ENCODE peak calls at places on chromosomes 5 and 9, in seven cellular contexts. One of them, this sample, is unnamed.

GRCh38 chr9:97176206-97176605 is 131.3 kb upstream of the CCDC180 start:
- DNase-seq in neuronal stem cell: no peak
- DNase-seq in GM23248: no peak
- DNase-seq in mammary epithelial cell: no peak
- DNase-seq in Karpas-422: no peak
- DNase-seq in fibroblast of lung: peak; percentile 0
- DNase-seq in trophoblast cell: no peak
- DNase-seq in this sample: no peak

GRCh38 chr5:124774002-124774318 is 27.5 kb upstream of the ZNF608 start:
- DNase-seq in neuronal stem cell: no peak
- DNase-seq in GM23248: no peak
- DNase-seq in mammary epithelial cell: no peak
- DNase-seq in Karpas-422: no peak
- DNase-seq in fibroblast of lung: no peak
- DNase-seq in trophoblast cell: no peak
- DNase-seq in this sample: no peak

GRCh38 chr5:80346055-80346454 is 26.3 kb downstream of the SPZ1 start:
- DNase-seq in neuronal stem cell: no peak
- DNase-seq in GM23248: peak; percentile 10
- DNase-seq in mammary epithelial cell: peak; percentile 23
- DNase-seq in Karpas-422: peak; percentile 80
- DNase-seq in fibroblast of lung: peak; percentile 5
- DNase-seq in trophoblast cell: peak; percentile 53
- DNase-seq in this sample: peak; percentile 18

GRCh38 chr5:172093965-172094364 is 87.5 kb upstream of the FBXW11 start:
- DNase-seq in neuronal stem cell: no peak
- DNase-seq in GM23248: no peak
- DNase-seq in mammary epithelial cell: no peak
- DNase-seq in Karpas-422: no peak
- DNase-seq in fibroblast of lung: peak; percentile 52
- DNase-seq in trophoblast cell: peak; percentile 78
- DNase-seq in this sample: no peak

GRCh38 chr9:126217121-126217520 is 109.5 kb upstream of the MVB12B start:
- DNase-seq in neuronal stem cell: no peak
- DNase-seq in GM23248: no peak
- DNase-seq in mammary epithelial cell: no peak
- DNase-seq in Karpas-422: no peak
- DNase-seq in fibroblast of lung: no peak
- DNase-seq in trophoblast cell: no peak
- DNase-seq in this sample: no peak

GRCh38 chr5:55993628-55994501 is 898 bp downstream of the IL6ST start:
- DNase-seq in neuronal stem cell: no peak
- DNase-seq in GM23248: peak; percentile 46
- DNase-seq in mammary epithelial cell: no peak
- DNase-seq in Karpas-422: peak; percentile 62
- DNase-seq in fibroblast of lung: peak; percentile 40
- DNase-seq in trophoblast cell: peak; percentile 72
- DNase-seq in this sample: peak; percentile 68

GRCh38 chr9:131997779-131998178 is 81.9 kb downstream of the MED27 start:
- DNase-seq in neuronal stem cell: no peak
- DNase-seq in GM23248: no peak
- DNase-seq in mammary epithelial cell: no peak
- DNase-seq in Karpas-422: no peak
- DNase-seq in fibroblast of lung: peak; percentile 75
- DNase-seq in trophoblast cell: no peak
- DNase-seq in this sample: no peak

GRCh38 chr5:6849569-6849968 is 136.3 kb downstream of the TENT4A start:
- DNase-seq in neuronal stem cell: no peak
- DNase-seq in GM23248: peak; percentile 32
- DNase-seq in mammary epithelial cell: no peak
- DNase-seq in Karpas-422: no peak
- DNase-seq in fibroblast of lung: no peak
- DNase-seq in trophoblast cell: no peak
- DNase-seq in this sample: no peak

GRCh38 chr9:112487799-112488345 is 1.2 kb downstream of the KIAA1958 start:
- DNase-seq in neuronal stem cell: no peak
- DNase-seq in GM23248: peak; percentile 24
- DNase-seq in mammary epithelial cell: peak; percentile 3
- DNase-seq in Karpas-422: peak; percentile 52
- DNase-seq in fibroblast of lung: no peak
- DNase-seq in trophoblast cell: no peak
- DNase-seq in this sample: no peak

GRCh38 chr9:18362901-18363685 is 110.9 kb upstream of the ADAMTSL1 start:
- DNase-seq in neuronal stem cell: no peak
- DNase-seq in GM23248: peak; percentile 27
- DNase-seq in mammary epithelial cell: no peak
- DNase-seq in Karpas-422: peak; percentile 71
- DNase-seq in fibroblast of lung: peak; percentile 56
- DNase-seq in trophoblast cell: no peak
- DNase-seq in this sample: no peak

GRCh38 chr9:133607381-133607780 is 1.8 kb downstream of the FAM163B start:
- DNase-seq in neuronal stem cell: no peak
- DNase-seq in GM23248: no peak
- DNase-seq in mammary epithelial cell: no peak
- DNase-seq in Karpas-422: no peak
- DNase-seq in fibroblast of lung: no peak
- DNase-seq in trophoblast cell: no peak
- DNase-seq in this sample: no peak

GRCh38 chr9:108634164-108634563 is 221.6 kb downstream of the ACTL7B start:
- DNase-seq in neuronal stem cell: no peak
- DNase-seq in GM23248: peak; percentile 83
- DNase-seq in mammary epithelial cell: peak; percentile 74
- DNase-seq in Karpas-422: no peak
- DNase-seq in fibroblast of lung: peak; percentile 19
- DNase-seq in trophoblast cell: no peak
- DNase-seq in this sample: peak; percentile 48
- H2AFZ ChIP-seq in neuronal stem cell: no peak overlapping the region
- H2AFZ ChIP-seq in GM23248: no peak overlapping the region
- H2AFZ ChIP-seq in mammary epithelial cell: peak overlapping the region; percentile 63
- H2AFZ ChIP-seq in Karpas-422: no peak overlapping the region
- H2AFZ ChIP-seq in fibroblast of lung: no peak overlapping the region
- H2AFZ ChIP-seq in trophoblast cell: no peak overlapping the region
- H2AFZ ChIP-seq in this sample: no peak overlapping the region

GRCh38 chr5:93583799-93584530 is 943 bp downstream of the NR2F1 start:
- DNase-seq in neuronal stem cell: no peak
- DNase-seq in GM23248: peak; percentile 81
- DNase-seq in mammary epithelial cell: peak; percentile 56
- DNase-seq in Karpas-422: peak; percentile 77
- DNase-seq in fibroblast of lung: peak; percentile 47
- DNase-seq in trophoblast cell: peak; percentile 57
- DNase-seq in this sample: peak; percentile 48
- H3K27me3 ChIP-seq in neuronal stem cell: peaks cover 4% of the 10 kb centered on the region
- H3K27me3 ChIP-seq in GM23248: no peaks in the 10 kb centered on the region
- H3K27me3 ChIP-seq in mammary epithelial cell: no peaks in the 10 kb centered on the region
- H3K27me3 ChIP-seq in Karpas-422: peaks cover 4% of the 10 kb centered on the region
- H3K27me3 ChIP-seq in fibroblast of lung: no peaks in the 10 kb centered on the region
- H3K27me3 ChIP-seq in trophoblast cell: peaks cover 74% of the 10 kb centered on the region
- H3K27me3 ChIP-seq in this sample: no peaks in the 10 kb centered on the region

GRCh38 chr5:86675311-86675710 is 57.6 kb downstream of the COX7C start:
- DNase-seq in neuronal stem cell: no peak
- DNase-seq in GM23248: no peak
- DNase-seq in mammary epithelial cell: no peak
- DNase-seq in Karpas-422: no peak
- DNase-seq in fibroblast of lung: no peak
- DNase-seq in trophoblast cell: no peak
- DNase-seq in this sample: no peak

GRCh38 chr5:86679529-86679928 is 61.8 kb downstream of the COX7C start:
- DNase-seq in neuronal stem cell: peak; percentile 9
- DNase-seq in GM23248: peak; percentile 76
- DNase-seq in mammary epithelial cell: peak; percentile 44
- DNase-seq in Karpas-422: peak; percentile 59
- DNase-seq in fibroblast of lung: peak; percentile 90
- DNase-seq in trophoblast cell: peak; percentile 61
- DNase-seq in this sample: peak; percentile 45

GRCh38 chr5:86684222-86684621 is 66.5 kb downstream of the COX7C start:
- DNase-seq in neuronal stem cell: no peak
- DNase-seq in GM23248: peak; percentile 13
- DNase-seq in mammary epithelial cell: peak; percentile 4
- DNase-seq in Karpas-422: no peak
- DNase-seq in fibroblast of lung: no peak
- DNase-seq in trophoblast cell: peak; percentile 60
- DNase-seq in this sample: no peak

DNA sequence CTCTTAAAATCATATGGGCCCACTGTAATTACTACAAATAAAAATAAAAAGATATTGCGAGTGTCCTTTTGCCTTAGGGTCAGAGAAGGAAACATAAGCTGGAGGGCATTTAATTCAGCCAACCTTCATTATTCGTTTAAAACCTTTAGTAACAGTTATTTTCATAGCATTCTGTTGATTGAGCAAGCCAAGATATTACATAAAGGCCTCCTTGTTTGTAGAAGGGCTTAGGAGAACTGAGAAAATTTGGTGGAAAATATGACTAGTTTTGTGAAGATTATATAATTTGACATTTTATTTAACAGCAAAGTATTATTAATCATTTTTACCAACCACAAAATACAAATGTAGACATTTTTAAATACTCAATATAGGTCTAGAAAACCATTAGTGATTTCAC is 62.2 kb downstream of the COX7C start:
- DNase-seq in neuronal stem cell: no peak
- DNase-seq in GM23248: no peak
- DNase-seq in mammary epithelial cell: no peak
- DNase-seq in Karpas-422: no peak
- DNase-seq in fibroblast of lung: no peak
- DNase-seq in trophoblast cell: no peak
- DNase-seq in this sample: no peak
- H2AFZ ChIP-seq in neuronal stem cell: no peak overlapping the region
- H2AFZ ChIP-seq in GM23248: no peak overlapping the region
- H2AFZ ChIP-seq in mammary epithelial cell: no peak overlapping the region
- H2AFZ ChIP-seq in Karpas-422: no peak overlapping the region
- H2AFZ ChIP-seq in fibroblast of lung: no peak overlapping the region
- H2AFZ ChIP-seq in trophoblast cell: no peak overlapping the region
- H2AFZ ChIP-seq in this sample: no peak overlapping the region

GRCh38 chr5:151909628-151910027 is 15.0 kb downstream of the GLRA1 start:
- DNase-seq in neuronal stem cell: no peak
- DNase-seq in GM23248: no peak
- DNase-seq in mammary epithelial cell: no peak
- DNase-seq in Karpas-422: no peak
- DNase-seq in fibroblast of lung: no peak
- DNase-seq in trophoblast cell: no peak
- DNase-seq in this sample: no peak
- H3K27me3 ChIP-seq in neuronal stem cell: no peaks in the 10 kb centered on the region
- H3K27me3 ChIP-seq in GM23248: no peaks in the 10 kb centered on the region
- H3K27me3 ChIP-seq in mammary epithelial cell: no peaks in the 10 kb centered on the region
- H3K27me3 ChIP-seq in Karpas-422: no peaks in the 10 kb centered on the region
- H3K27me3 ChIP-seq in fibroblast of lung: no peaks in the 10 kb centered on the region
- H3K27me3 ChIP-seq in trophoblast cell: no peaks in the 10 kb centered on the region
- H3K27me3 ChIP-seq in this sample: peaks cover 6% of the 10 kb centered on the region

GRCh38 chr5:59816901-59817300 is 76.6 kb downstream of the PDE4D start:
- DNase-seq in neuronal stem cell: no peak
- DNase-seq in GM23248: no peak
- DNase-seq in mammary epithelial cell: no peak
- DNase-seq in Karpas-422: no peak
- DNase-seq in fibroblast of lung: no peak
- DNase-seq in trophoblast cell: no peak
- DNase-seq in this sample: no peak

GRCh38 chr5:59810041-59810440 is 83.5 kb downstream of the PDE4D start:
- DNase-seq in neuronal stem cell: peak; percentile 70
- DNase-seq in GM23248: peak; percentile 77
- DNase-seq in mammary epithelial cell: peak; percentile 40
- DNase-seq in Karpas-422: peak; percentile 82
- DNase-seq in fibroblast of lung: peak; percentile 83
- DNase-seq in trophoblast cell: peak; percentile 91
- DNase-seq in this sample: no peak

GRCh38 chr5:59817536-59817935 is 76.0 kb downstream of the PDE4D start:
- DNase-seq in neuronal stem cell: no peak
- DNase-seq in GM23248: no peak
- DNase-seq in mammary epithelial cell: no peak
- DNase-seq in Karpas-422: no peak
- DNase-seq in fibroblast of lung: no peak
- DNase-seq in trophoblast cell: no peak
- DNase-seq in this sample: no peak

GRCh38 chr5:59813761-59814562 is 79.6 kb downstream of the PDE4D start:
- DNase-seq in neuronal stem cell: peak; percentile 54
- DNase-seq in GM23248: peak; percentile 68
- DNase-seq in mammary epithelial cell: peak; percentile 56
- DNase-seq in Karpas-422: peak; percentile 84
- DNase-seq in fibroblast of lung: peak; percentile 80
- DNase-seq in trophoblast cell: peak; percentile 96
- DNase-seq in this sample: peak; percentile 61

DNA sequence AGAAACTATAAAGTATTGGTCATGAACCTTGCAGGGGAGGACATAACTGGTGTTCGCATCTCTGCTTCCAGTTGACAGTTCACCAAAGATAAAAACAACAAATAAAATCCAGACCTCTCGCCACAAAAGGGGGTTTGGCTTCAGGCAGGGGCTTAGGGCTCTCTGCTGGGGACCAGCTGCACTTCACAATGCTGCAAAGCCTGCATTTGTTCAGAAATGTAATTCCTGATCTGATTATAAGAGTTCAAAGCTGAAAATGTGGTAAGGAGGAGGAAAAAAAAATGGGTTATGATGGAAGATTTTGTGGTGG is 79.0 kb downstream of the PDE4D start:
- DNase-seq in neuronal stem cell: no peak
- DNase-seq in GM23248: no peak
- DNase-seq in mammary epithelial cell: no peak
- DNase-seq in Karpas-422: no peak
- DNase-seq in fibroblast of lung: no peak
- DNase-seq in trophoblast cell: no peak
- DNase-seq in this sample: no peak
- H2AFZ ChIP-seq in neuronal stem cell: no peak overlapping the region
- H2AFZ ChIP-seq in GM23248: no peak overlapping the region
- H2AFZ ChIP-seq in mammary epithelial cell: no peak overlapping the region
- H2AFZ ChIP-seq in Karpas-422: no peak overlapping the region
- H2AFZ ChIP-seq in fibroblast of lung: no peak overlapping the region
- H2AFZ ChIP-seq in trophoblast cell: no peak overlapping the region
- H2AFZ ChIP-seq in this sample: no peak overlapping the region